ENCODE peak calls at places on chromosomes 3 and 15, in seven cellular contexts. One of them, this sample, is unnamed.

GRCh38 chr15:66893294-66893693 is 172.1 kb upstream of the SMAD3 start:
- DNase-seq in left lung: no peak
- DNase-seq in neural progenitor cell: no peak
- DNase-seq in non-pigmented ciliary epithelial cell: no peak
- DNase-seq in Right ventricle myocardium superior: no peak
- DNase-seq in left cardiac atrium: no peak
- DNase-seq in CD8-positive, alpha-beta memory T cell: no peak
- DNase-seq in this sample: no peak

GRCh38 chr3:175295248-175296000 is 436.3 kb downstream of the NAALADL2 start:
- DNase-seq in left lung: no peak
- DNase-seq in neural progenitor cell: no peak
- DNase-seq in non-pigmented ciliary epithelial cell: no peak
- DNase-seq in Right ventricle myocardium superior: no peak
- DNase-seq in left cardiac atrium: no peak
- DNase-seq in CD8-positive, alpha-beta memory T cell: no peak
- DNase-seq in this sample: no peak

GRCh38 chr3:185720326-185720725 is 104.5 kb downstream of the IGF2BP2 start:
- DNase-seq in left lung: no peak
- DNase-seq in neural progenitor cell: no peak
- DNase-seq in non-pigmented ciliary epithelial cell: no peak
- DNase-seq in Right ventricle myocardium superior: no peak
- DNase-seq in left cardiac atrium: no peak
- DNase-seq in CD8-positive, alpha-beta memory T cell: no peak
- DNase-seq in this sample: no peak

GRCh38 chr3:135161425-135161824 is 366.4 kb downstream of the EPHB1 start:
- DNase-seq in left lung: no peak
- DNase-seq in neural progenitor cell: peak; percentile 32
- DNase-seq in non-pigmented ciliary epithelial cell: no peak
- DNase-seq in Right ventricle myocardium superior: no peak
- DNase-seq in left cardiac atrium: no peak
- DNase-seq in CD8-positive, alpha-beta memory T cell: no peak
- DNase-seq in this sample: no peak

GRCh38 chr15:75176404-75176761 is 25.3 kb upstream of the C15orf39 start:
- DNase-seq in left lung: no peak
- DNase-seq in neural progenitor cell: no peak
- DNase-seq in non-pigmented ciliary epithelial cell: no peak
- DNase-seq in Right ventricle myocardium superior: no peak
- DNase-seq in left cardiac atrium: no peak
- DNase-seq in CD8-positive, alpha-beta memory T cell: no peak
- DNase-seq in this sample: peak; percentile 64

GRCh38 chr3:101377796-101378195 is 57.4 kb upstream of the IMPG2 start:
- DNase-seq in left lung: no peak
- DNase-seq in neural progenitor cell: no peak
- DNase-seq in non-pigmented ciliary epithelial cell: peak; percentile 28
- DNase-seq in Right ventricle myocardium superior: no peak
- DNase-seq in left cardiac atrium: no peak
- DNase-seq in CD8-positive, alpha-beta memory T cell: no peak
- DNase-seq in this sample: no peak

GRCh38 chr15:37054336-37054735 is 46.0 kb downstream of the MEIS2 start:
- DNase-seq in left lung: no peak
- DNase-seq in neural progenitor cell: no peak
- DNase-seq in non-pigmented ciliary epithelial cell: no peak
- DNase-seq in Right ventricle myocardium superior: no peak
- DNase-seq in left cardiac atrium: no peak
- DNase-seq in CD8-positive, alpha-beta memory T cell: no peak
- DNase-seq in this sample: no peak

GRCh38 chr3:13638927-13639326 is 90.0 kb downstream of the FBLN2 start:
- DNase-seq in left lung: peak; percentile 50
- DNase-seq in neural progenitor cell: no peak
- DNase-seq in non-pigmented ciliary epithelial cell: no peak
- DNase-seq in Right ventricle myocardium superior: no peak
- DNase-seq in left cardiac atrium: no peak
- DNase-seq in CD8-positive, alpha-beta memory T cell: no peak
- DNase-seq in this sample: no peak

GRCh38 chr3:48433472-48434118 is 3.7 kb upstream of the PLXNB1 start:
- DNase-seq in left lung: no peak
- DNase-seq in neural progenitor cell: peak; percentile 69
- DNase-seq in non-pigmented ciliary epithelial cell: no peak
- DNase-seq in Right ventricle myocardium superior: no peak
- DNase-seq in left cardiac atrium: peak; percentile 51
- DNase-seq in CD8-positive, alpha-beta memory T cell: no peak
- DNase-seq in this sample: no peak

GRCh38 chr3:154334973-154335420 is 10.7 kb upstream of the DHX36 start:
- DNase-seq in left lung: no peak
- DNase-seq in neural progenitor cell: peak; percentile 41
- DNase-seq in non-pigmented ciliary epithelial cell: no peak
- DNase-seq in Right ventricle myocardium superior: no peak
- DNase-seq in left cardiac atrium: no peak
- DNase-seq in CD8-positive, alpha-beta memory T cell: peak; percentile 29
- DNase-seq in this sample: no peak

GRCh38 chr3:38707730-38708129 is 58.2 kb upstream of the SCN5A start:
- DNase-seq in left lung: no peak
- DNase-seq in neural progenitor cell: peak; percentile 31
- DNase-seq in non-pigmented ciliary epithelial cell: no peak
- DNase-seq in Right ventricle myocardium superior: no peak
- DNase-seq in left cardiac atrium: no peak
- DNase-seq in CD8-positive, alpha-beta memory T cell: no peak
- DNase-seq in this sample: no peak

GRCh38 chr3:136750922-136751258 is 1.3 kb downstream of the STAG1 start:
- DNase-seq in left lung: no peak
- DNase-seq in neural progenitor cell: no peak
- DNase-seq in non-pigmented ciliary epithelial cell: no peak
- DNase-seq in Right ventricle myocardium superior: no peak
- DNase-seq in left cardiac atrium: no peak
- DNase-seq in CD8-positive, alpha-beta memory T cell: no peak
- DNase-seq in this sample: no peak

GRCh38 chr3:126375835-126376331 is 18.7 kb upstream of the KLF15 start:
- DNase-seq in left lung: peak; percentile 66
- DNase-seq in neural progenitor cell: no peak
- DNase-seq in non-pigmented ciliary epithelial cell: no peak
- DNase-seq in Right ventricle myocardium superior: peak; percentile 29
- DNase-seq in left cardiac atrium: no peak
- DNase-seq in CD8-positive, alpha-beta memory T cell: no peak
- DNase-seq in this sample: no peak

GRCh38 chr3:171711461-171711860 is 98.8 kb downstream of the PLD1 start:
- DNase-seq in left lung: no peak
- DNase-seq in neural progenitor cell: no peak
- DNase-seq in non-pigmented ciliary epithelial cell: no peak
- DNase-seq in Right ventricle myocardium superior: no peak
- DNase-seq in left cardiac atrium: no peak
- DNase-seq in CD8-positive, alpha-beta memory T cell: no peak
- DNase-seq in this sample: no peak

GRCh38 chr15:68344600-68344999 is 67.1 kb downstream of the FEM1B start:
- DNase-seq in left lung: no peak
- DNase-seq in neural progenitor cell: no peak
- DNase-seq in non-pigmented ciliary epithelial cell: no peak
- DNase-seq in Right ventricle myocardium superior: no peak
- DNase-seq in left cardiac atrium: no peak
- DNase-seq in CD8-positive, alpha-beta memory T cell: no peak
- DNase-seq in this sample: no peak

GRCh38 chr3:146813496-146813895 is 208.3 kb upstream of the PLSCR5 start:
- DNase-seq in left lung: no peak
- DNase-seq in neural progenitor cell: no peak
- DNase-seq in non-pigmented ciliary epithelial cell: no peak
- DNase-seq in Right ventricle myocardium superior: no peak
- DNase-seq in left cardiac atrium: no peak
- DNase-seq in CD8-positive, alpha-beta memory T cell: no peak
- DNase-seq in this sample: no peak

GRCh38 chr3:127748754-127749327 is 73.5 kb downstream of the MGLL start:
- DNase-seq in left lung: peak; percentile 80
- DNase-seq in neural progenitor cell: no peak
- DNase-seq in non-pigmented ciliary epithelial cell: no peak
- DNase-seq in Right ventricle myocardium superior: peak; percentile 73
- DNase-seq in left cardiac atrium: peak; percentile 53
- DNase-seq in CD8-positive, alpha-beta memory T cell: no peak
- DNase-seq in this sample: peak; percentile 69

GRCh38 chr15:25624504-25625172 is 185.8 kb upstream of the UBE3A start:
- DNase-seq in left lung: no peak
- DNase-seq in neural progenitor cell: no peak
- DNase-seq in non-pigmented ciliary epithelial cell: no peak
- DNase-seq in Right ventricle myocardium superior: peak; percentile 74
- DNase-seq in left cardiac atrium: peak; percentile 64
- DNase-seq in CD8-positive, alpha-beta memory T cell: no peak
- DNase-seq in this sample: no peak

GRCh38 chr3:69463546-69463945 is 77.7 kb upstream of the FRMD4B start:
- DNase-seq in left lung: no peak
- DNase-seq in neural progenitor cell: no peak
- DNase-seq in non-pigmented ciliary epithelial cell: no peak
- DNase-seq in Right ventricle myocardium superior: no peak
- DNase-seq in left cardiac atrium: no peak
- DNase-seq in CD8-positive, alpha-beta memory T cell: no peak
- DNase-seq in this sample: no peak

GRCh38 chr15:38688761-38689160 is 124.1 kb upstream of the RASGRP1 start:
- DNase-seq in left lung: no peak
- DNase-seq in neural progenitor cell: no peak
- DNase-seq in non-pigmented ciliary epithelial cell: no peak
- DNase-seq in Right ventricle myocardium superior: no peak
- DNase-seq in left cardiac atrium: no peak
- DNase-seq in CD8-positive, alpha-beta memory T cell: peak; percentile 45
- DNase-seq in this sample: no peak

GRCh38 chr3:192169332-192169915 is 557.9 kb downstream of the FGF12 start:
- DNase-seq in left lung: no peak
- DNase-seq in neural progenitor cell: no peak
- DNase-seq in non-pigmented ciliary epithelial cell: peak; percentile 14
- DNase-seq in Right ventricle myocardium superior: no peak
- DNase-seq in left cardiac atrium: no peak
- DNase-seq in CD8-positive, alpha-beta memory T cell: no peak
- DNase-seq in this sample: no peak

GRCh38 chr3:141050576-141050912 is 603 bp upstream of the SPSB4 start:
- DNase-seq in left lung: no peak
- DNase-seq in neural progenitor cell: peak; percentile 51
- DNase-seq in non-pigmented ciliary epithelial cell: no peak
- DNase-seq in Right ventricle myocardium superior: no peak
- DNase-seq in left cardiac atrium: no peak
- DNase-seq in CD8-positive, alpha-beta memory T cell: no peak
- DNase-seq in this sample: no peak

GRCh38 chr15:85397151-85397550 is 16.7 kb downstream of the AKAP13 start:
- DNase-seq in left lung: no peak
- DNase-seq in neural progenitor cell: no peak
- DNase-seq in non-pigmented ciliary epithelial cell: no peak
- DNase-seq in Right ventricle myocardium superior: no peak
- DNase-seq in left cardiac atrium: no peak
- DNase-seq in CD8-positive, alpha-beta memory T cell: no peak
- DNase-seq in this sample: no peak

GRCh38 chr3:133799794-133800585 is 5.6 kb upstream of the SRPRB start:
- DNase-seq in left lung: no peak
- DNase-seq in neural progenitor cell: no peak
- DNase-seq in non-pigmented ciliary epithelial cell: no peak
- DNase-seq in Right ventricle myocardium superior: peak; percentile 42
- DNase-seq in left cardiac atrium: no peak
- DNase-seq in CD8-positive, alpha-beta memory T cell: no peak
- DNase-seq in this sample: no peak

GRCh38 chr15:70487380-70487725 is 276.0 kb downstream of the UACA start:
- DNase-seq in left lung: peak; percentile 53
- DNase-seq in neural progenitor cell: no peak
- DNase-seq in non-pigmented ciliary epithelial cell: no peak
- DNase-seq in Right ventricle myocardium superior: no peak
- DNase-seq in left cardiac atrium: peak; percentile 9
- DNase-seq in CD8-positive, alpha-beta memory T cell: no peak
- DNase-seq in this sample: no peak

GRCh38 chr15:39360417-39360816 is 220.5 kb upstream of the THBS1 start:
- DNase-seq in left lung: no peak
- DNase-seq in neural progenitor cell: no peak
- DNase-seq in non-pigmented ciliary epithelial cell: no peak
- DNase-seq in Right ventricle myocardium superior: no peak
- DNase-seq in left cardiac atrium: no peak
- DNase-seq in CD8-positive, alpha-beta memory T cell: no peak
- DNase-seq in this sample: no peak

GRCh38 chr3:56398659-56399058 is 69.6 kb downstream of the ERC2 start:
- DNase-seq in left lung: no peak
- DNase-seq in neural progenitor cell: no peak
- DNase-seq in non-pigmented ciliary epithelial cell: no peak
- DNase-seq in Right ventricle myocardium superior: no peak
- DNase-seq in left cardiac atrium: no peak
- DNase-seq in CD8-positive, alpha-beta memory T cell: no peak
- DNase-seq in this sample: no peak

This sample was measured in lower lobe of right lung.